ENCODE peak calls at places on chromosomes 11 and 22, in eight cellular contexts. Z, P, S, Q, B, L, F and W are unnamed samples.

GRCh38 chr11:104564921-104565580 is 333.2 kb downstream of the CASP12 start:
- DNase-seq in F (no peak), P (no peak), S (no peak), Q (no peak), B (no peak), L (no peak), Z (no peak), W (no peak)

GRCh38 chr11:77138106-77138649 is 10.1 kb downstream of the MYO7A start:
- DNase-seq in Q (no peak), F (no peak), S (no peak), L (no peak), Z (no peak), P (no peak), B (no peak), W (no peak)

GRCh38 chr22:17726561-17727243 is 47.6 kb downstream of the BID start:
- DNase-seq in Z (no peak), S (no peak), L (no peak), B (no peak), Q (no peak), P (no peak), F (no peak), W (no peak)

GRCh38 chr11:123505546-123506299 is 75.7 kb downstream of the GRAMD1B start:
- DNase-seq in Q (no peak), B (no peak), P (no peak), F (no peak), S (no peak), Z (no peak), L (no peak), W (no peak)

GRCh38 chr11:96014234-96014633 is 90.3 kb upstream of the MTMR2 start:
- DNase-seq in F (peak), L (no peak), Z (peak), B (no peak), S (no peak), Q (no peak), P (no peak), W (no peak)

GRCh38 chr22:48389916-48390315 is 1437.8 kb downstream of the BRD1 start:
- DNase-seq in F (no peak), L (no peak), S (no peak), Z (no peak), P (no peak), B (no peak), Q (no peak), W (no peak)

GRCh38 chr11:2912498-2912897 is 16.7 kb downstream of the PHLDA2 start:
- DNase-seq in B (no peak), P (no peak), S (no peak), F (peak), Q (no peak), L (no peak), Z (no peak), W (no peak)

GRCh38 chr11:9060700-9061111 is 30.7 kb downstream of the SCUBE2 start:
- DNase-seq in Q (no peak), Z (no peak), F (no peak), S (no peak), L (peak), P (no peak), B (no peak), W (no peak)

GRCh38 chr11:99565333-99565732 is 544.6 kb downstream of the CNTN5 start:
- DNase-seq in F (no peak), P (no peak), B (no peak), Q (no peak), S (no peak), L (no peak), Z (no peak), W (no peak)

GRCh38 chr11:107370390-107370789 is 87.2 kb downstream of the CWF19L2 start:
- DNase-seq in Q (no peak), S (no peak), F (no peak), B (no peak), Z (no peak), P (no peak), L (no peak), W (no peak)

GRCh38 chr11:76008474-76008873 is 193.5 kb downstream of the UVRAG start:
- DNase-seq in L (no peak), Q (no peak), P (no peak), Z (no peak), F (peak), B (no peak), S (no peak), W (no peak)

GRCh38 chr11:88327462-88328143 is 9.9 kb downstream of the CTSC start:
- DNase-seq in Z (no peak), P (no peak), S (no peak), Q (no peak), B (no peak), L (no peak), F (no peak), W (no peak)

GRCh38 chr11:20111871-20112270 is 48.4 kb downstream of the DBX1 start:
- DNase-seq in P (no peak), L (no peak), F (no peak), Z (no peak), S (no peak), Q (no peak), B (no peak), W (no peak)

GRCh38 chr11:613369-613968 is 2.3 kb downstream of the IRF7 start:
- DNase-seq in Z (no peak), S (no peak), B (peak), F (peak), P (peak), L (peak), Q (peak), W (no peak)

GRCh38 chr22:48884786-48885185 is 942.9 kb downstream of the BRD1 start:
- DNase-seq in S (no peak), L (no peak), Q (no peak), P (no peak), F (no peak), Z (no peak), B (no peak), W (no peak)

GRCh38 chr11:132186699-132187098 is 816.3 kb downstream of the NTM start:
- DNase-seq in Q (no peak), F (no peak), Z (no peak), L (peak), S (no peak), B (no peak), P (no peak), W (no peak)

GRCh38 chr11:73991471-73992006 is 8.9 kb upstream of the UCP2 start:
- DNase-seq in Z (no peak), F (no peak), B (no peak), Q (no peak), S (no peak), L (no peak), P (no peak), W (no peak)

GRCh38 chr11:72283947-72284346 is 40.0 kb upstream of the PHOX2A start:
- DNase-seq in L (no peak), P (no peak), Z (no peak), F (no peak), S (no peak), Q (no peak), B (no peak), W (no peak)

GRCh38 chr11:113542420-113542819 is 67.2 kb upstream of the DRD2 start:
- DNase-seq in F (no peak), Q (no peak), B (no peak), Z (no peak), P (no peak), L (no peak), S (no peak), W (no peak)

GRCh38 chr11:111528557-111528956 is 12.0 kb upstream of the LAYN start:
- DNase-seq in Q (no peak), B (no peak), P (no peak), L (no peak), F (no peak), Z (no peak), S (no peak), W (no peak)

GRCh38 chr22:23313791-23314567 is 133.7 kb downstream of the BCR start:
- DNase-seq in L (no peak), F (no peak), S (no peak), Q (no peak), B (no peak), P (no peak), Z (no peak), W (no peak)

GRCh38 chr11:45530776-45531175 is 134.6 kb downstream of the CHST1 start:
- DNase-seq in S (no peak), Z (no peak), P (no peak), L (no peak), B (no peak), Q (no peak), F (no peak), W (no peak)

GRCh38 chr11:60786811-60787567 is 1.9 kb downstream of the MS4A10 start:
- DNase-seq in Z (peak), L (peak), Q (no peak), P (no peak), F (no peak), S (no peak), B (no peak), W (no peak)

GRCh38 chr22:40479126-40479800 is 108.9 kb downstream of the SGSM3 start:
- DNase-seq in Q (no peak), Z (no peak), L (no peak), P (no peak), S (no peak), F (no peak), B (no peak), W (no peak)

GRCh38 chr22:41582694-41583093 is 6.9 kb downstream of the PMM1 start:
- DNase-seq in P (no peak), L (peak), S (no peak), Z (no peak), Q (no peak), B (no peak), F (no peak), W (no peak)

GRCh38 chr11:91730620-91731019 is 494.0 kb upstream of the FAT3 start:
- DNase-seq in Q (no peak), S (no peak), P (no peak), Z (no peak), F (no peak), L (no peak), B (no peak), W (no peak)

GRCh38 chr11:57306941-57307598 is 17.7 kb downstream of the TNKS1BP1 start:
- DNase-seq in L (no peak), S (no peak), Z (no peak), F (no peak), B (no peak), Q (no peak), P (no peak), W (no peak)

GRCh38 chr11:110755961-110756360 is 43.7 kb upstream of the ARHGAP20 start:
- DNase-seq in Q (no peak), L (no peak), S (no peak), B (no peak), P (no peak), F (no peak), Z (no peak), W (no peak)

GRCh38 chr11:19216709-19217374 is 15.1 kb upstream of the CSRP3 start:
- DNase-seq in B (no peak), F (peak), P (no peak), Q (no peak), L (no peak), S (no peak), Z (no peak), W (no peak)

GRCh38 chr11:115745545-115746265 is 241.5 kb upstream of the CADM1 start:
- DNase-seq in Q (no peak), L (no peak), F (no peak), Z (no peak), P (no peak), S (no peak), B (no peak), W (no peak)